ENCODE peak calls at places on chromosomes 5 and 9, in five cellular contexts. D is HuH-7.5; Y is GM04504; T is hypothalamus; S is stimulated activated CD8-positive, alpha-beta memory T cell treated with anti-CD3 and anti-CD28 coated beads, Interleukin-15, amount 100 ng/mL, for 4 hours. P is an unnamed sample.

GRCh38 chr9:134035041-134036039 is 10.1 kb downstream of the BRD3OS start:
- DNase-seq in D (no peak), Y (no peak), T (no peak), S (no peak), P (no peak)

GRCh38 chr5:9467199-9468069 is 78.4 kb downstream of the SEMA5A start:
- DNase-seq in D (no peak), Y (no peak), T (no peak), S (no peak), P (no peak)

GRCh38 chr9:24245988-24246387 is 299.7 kb downstream of the IZUMO3 start:
- DNase-seq in D (no peak), Y (no peak), T (no peak), S (no peak), P (no peak)

GRCh38 chr9:114382951-114383865 is 4.6 kb downstream of the AKNA start:
- DNase-seq in D (no peak), Y (peak; percentile 69), T (peak; percentile 37), S (peak; percentile 59), P (peak; percentile 20)

GRCh38 chr9:109904666-109905065 is 124.7 kb downstream of the PALM2AKAP2 start:
- DNase-seq in D (no peak), Y (no peak), T (no peak), S (no peak), P (no peak)

GRCh38 chr9:126419475-126419874 is 92.8 kb downstream of the MVB12B start:
- DNase-seq in D (no peak), Y (no peak), T (no peak), S (no peak), P (no peak)

GRCh38 chr9:121557581-121558422 is 58.2 kb upstream of the GGTA1 start:
- DNase-seq in D (no peak), Y (peak; percentile 76), T (peak; percentile 67), S (no peak), P (no peak)

GRCh38 chr5:88881566-88881965 is 1.4 kb downstream of the MEF2C start:
- DNase-seq in D (no peak), Y (no peak), T (no peak), S (no peak), P (no peak)

GRCh38 chr9:37746448-37747270 is 6.9 kb upstream of the TRMT10B start:
- DNase-seq in D (no peak), Y (no peak), T (no peak), S (no peak), P (no peak)

GRCh38 chr9:107569171-107569570 is 79.6 kb upstream of the KLF4 start:
- DNase-seq in D (no peak), Y (no peak), T (no peak), S (no peak), P (no peak)

GRCh38 chr5:4868140-4868735 is 271.9 kb upstream of the ADAMTS16 start:
- DNase-seq in D (peak; percentile 72), Y (peak; percentile 12), T (peak; percentile 31), S (no peak), P (peak; percentile 1)

GRCh38 chr5:24905123-24905522 is 260.3 kb upstream of the CDH10 start:
- DNase-seq in D (no peak), Y (peak; percentile 35), T (no peak), S (no peak), P (no peak)

GRCh38 chr9:137694962-137695875 is 76.4 kb downstream of the EHMT1 start:
- DNase-seq in D (peak; percentile 90), Y (no peak), T (peak; percentile 47), S (no peak), P (no peak)

GRCh38 chr5:16733597-16733996 is 116.8 kb upstream of the RETREG1 start:
- DNase-seq in D (no peak), Y (no peak), T (peak; percentile 41), S (no peak), P (no peak)

GRCh38 chr5:140245354-140245753 is 57.5 kb downstream of the PFDN1 start:
- DNase-seq in D (no peak), Y (no peak), T (no peak), S (no peak), P (no peak)

P was measured in activated CD4-positive, CD25-positive, alpha-beta regulatory T cell.